ENCODE peak calls at places on chromosome 17, in eight cellular contexts. Y is RWPE1, V is cardiac muscle cell, L is progenitor cell of endocrine pancreas, J is tibial nerve, X is endothelial cell, Z is OCI-LY7, A is astrocyte of the cerebellum. S is an unnamed sample.
A peak's percentile ranks its signal among the peaks of the same experiment; 100 is the strongest.

GRCh38 chr17:76929572-76929971 is 61.4 kb downstream of the MGAT5B start:
- DNase-seq in A (no peak), J (no peak), X (no peak), L (no peak), Z (no peak), Y (no peak), V (no peak), S (no peak)

GRCh38 chr17:35947156-35947585 is 3.7 kb upstream of the LYZL6 start:
- DNase-seq in J (peak; percentile 37), A (no peak), X (peak; percentile 68), Z (peak; percentile 55), Y (peak; percentile 36), V (peak; percentile 78), L (peak; percentile 46), S (no peak)

GRCh38 chr17:41467546-41467945 is 360 bp upstream of the KRT32 start:
- DNase-seq in Y (no peak), Z (no peak), V (no peak), J (no peak), L (no peak), X (no peak), A (no peak), S (no peak)

GRCh38 chr17:19268611-19269010 is 31.4 kb downstream of the EPN2 start:
- DNase-seq in L (no peak), V (no peak), Y (no peak), J (no peak), Z (no peak), X (no peak), A (no peak), S (no peak)

GRCh38 chr17:79020631-79021301 is 3.2 kb upstream of the C1QTNF1 start:
- DNase-seq in X (no peak), Y (no peak), V (no peak), A (no peak), J (no peak), L (no peak), Z (no peak), S (no peak)

GRCh38 chr17:6574689-6575595 is 18.6 kb upstream of the PITPNM3 start:
- DNase-seq in Y (peak; percentile 44), Z (no peak), J (no peak), A (no peak), L (no peak), V (peak; percentile 57), X (no peak), S (peak; percentile 26)

GRCh38 chr17:8739104-8739503 is 5.5 kb downstream of the CCDC42 start:
- DNase-seq in Z (no peak), X (no peak), Y (no peak), V (peak; percentile 51), L (no peak), A (no peak), J (no peak), S (no peak)

GRCh38 chr17:72407336-72408121 is 286.7 kb downstream of the SOX9 start:
- DNase-seq in J (no peak), V (no peak), Y (peak; percentile 98), L (no peak), A (peak; percentile 95), X (no peak), Z (peak; percentile 58), S (peak; percentile 95)

GRCh38 chr17:76529224-76529642 is 8.3 kb downstream of the CYGB start:
- DNase-seq in Y (peak; percentile 49), X (no peak), J (peak; percentile 87), Z (peak; percentile 50), V (no peak), A (no peak), L (no peak), S (no peak)

DNA sequence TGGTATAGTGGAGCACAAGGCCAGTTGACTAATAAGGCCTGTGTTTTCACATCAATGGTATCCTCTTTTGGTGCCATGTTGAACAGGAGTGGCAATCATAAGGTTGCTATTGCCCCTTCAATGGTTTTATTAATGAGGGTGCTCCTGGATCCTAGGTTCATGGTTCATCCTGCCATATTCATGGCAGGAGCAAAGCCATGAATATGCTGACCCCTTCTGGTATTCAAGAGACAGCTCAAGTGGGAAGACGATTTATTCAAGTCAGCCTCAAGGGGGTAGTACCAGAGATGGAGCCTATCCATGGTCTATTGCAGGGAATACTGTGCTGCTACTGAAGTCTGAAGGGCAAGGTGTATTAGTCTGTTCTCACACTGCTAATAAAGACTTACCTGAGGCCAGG is 2.6 kb downstream of the ABCA9 start:
- DNase-seq in Z (no peak), V (no peak), Y (no peak), A (no peak), X (no peak), J (no peak), L (no peak), S (no peak)
- TF ChIP-seq CTCF in Z (peak; percentile 64), V (no peak), Y (no peak), A (no peak), X (no peak), J (no peak), L (no peak), S (no peak)

GRCh38 chr17:81160306-81160705 is 5.0 kb upstream of the PVALEF start:
- DNase-seq in L (no peak), Y (no peak), J (no peak), V (no peak), X (peak; percentile 62), Z (no peak), A (no peak), S (no peak)
- TF ChIP-seq CTCF in L (no peak), Y (no peak), J (no peak), V (no peak), X (no peak), Z (no peak), A (no peak), S (no peak)

DNA sequence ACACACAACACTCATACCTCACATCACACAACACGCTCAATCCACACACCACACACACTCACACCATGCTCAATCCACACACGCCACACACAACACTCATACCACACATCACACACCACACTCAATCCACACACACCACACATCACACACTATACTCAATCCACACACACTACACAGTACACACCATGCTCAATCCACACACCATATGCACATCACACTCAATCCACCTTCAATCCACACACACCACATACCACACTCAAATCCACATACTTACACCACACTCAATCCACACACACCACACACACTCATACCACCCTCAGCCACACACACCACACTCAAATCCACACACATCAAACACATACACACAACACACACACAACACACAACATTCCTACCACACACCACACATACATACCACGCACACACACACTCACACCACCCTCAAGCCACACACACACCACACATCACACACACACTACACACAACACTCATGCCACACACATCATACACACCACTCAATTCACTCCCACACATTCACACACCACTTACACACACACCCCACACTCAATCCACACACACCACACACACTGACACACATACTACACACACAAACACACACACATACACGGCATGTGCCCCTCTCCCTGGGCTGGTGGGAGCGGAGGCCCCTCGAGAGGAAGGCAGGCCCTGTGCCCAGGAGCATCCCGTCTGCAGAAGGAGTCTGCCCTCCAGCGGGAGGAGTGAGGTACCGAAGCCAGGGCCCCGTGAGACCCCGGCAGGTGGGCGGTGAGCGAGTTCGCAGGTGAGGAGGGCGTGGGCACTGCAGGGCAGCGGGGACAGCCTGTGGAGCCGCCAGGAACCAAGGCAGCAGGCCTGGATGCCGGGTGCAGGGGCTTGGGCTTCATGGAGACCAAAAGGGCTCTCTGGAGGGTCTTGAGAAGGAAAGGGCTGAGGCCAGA is 33.1 kb upstream of the RPTOR start:
- DNase-seq in X (no peak), V (peak; percentile 11), L (no peak), Y (no peak), A (no peak), J (no peak), Z (peak; percentile 79), S (no peak)
- TF ChIP-seq CTCF in X (no peak), V (no peak), L (peak; percentile 42), Y (no peak), A (no peak), J (no peak), Z (peak; percentile 82), S (no peak)

GRCh38 chr17:17413215-17413792 is 63.5 kb upstream of the MED9 start:
- DNase-seq in X (no peak), A (no peak), Z (no peak), Y (no peak), V (no peak), J (no peak), L (no peak), S (no peak)
- TF ChIP-seq CTCF in X (no peak), A (no peak), Z (no peak), Y (no peak), V (no peak), J (no peak), L (no peak), S (no peak)

DNA sequence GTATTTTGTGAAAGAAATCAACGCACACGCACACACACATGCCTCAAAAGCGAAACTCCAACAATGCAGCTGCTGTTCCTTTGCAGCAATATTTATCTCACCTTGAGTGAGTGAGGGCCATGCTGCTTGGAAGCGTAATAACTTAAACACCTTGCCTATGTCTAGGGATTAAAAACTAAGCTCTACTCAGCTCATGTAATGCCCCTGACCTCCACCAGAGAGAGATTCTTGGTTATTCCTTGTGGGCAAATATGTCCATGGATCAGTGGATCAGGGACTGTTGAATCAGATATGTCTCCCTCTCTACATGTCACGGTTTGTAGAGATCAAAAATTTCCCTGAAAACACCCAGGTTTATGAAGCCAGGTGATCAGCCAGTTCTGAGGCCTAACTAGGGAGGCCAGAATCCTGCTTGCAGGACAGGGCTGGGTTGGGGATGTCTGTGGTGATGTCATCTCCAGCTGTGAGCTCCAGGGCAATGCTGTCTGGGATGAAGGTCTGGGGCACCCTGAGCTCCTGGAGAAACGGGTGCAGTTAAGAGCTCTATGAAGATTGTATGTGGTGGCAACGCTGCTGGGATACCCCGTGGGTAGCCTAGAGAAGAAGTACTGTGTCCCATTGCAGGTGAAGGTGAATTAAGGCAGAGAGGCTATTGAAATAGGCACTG is 149.4 kb downstream of the KCNJ12 start:
- DNase-seq in Y (no peak), V (no peak), Z (no peak), A (no peak), L (no peak), J (no peak), X (no peak), S (no peak)
- TF ChIP-seq CTCF in Y (no peak), V (no peak), Z (no peak), A (no peak), L (peak; percentile 13), J (no peak), X (no peak), S (no peak)

GRCh38 chr17:15944720-15945492 is at the start of gene ADORA2B:
- DNase-seq in Z (no peak), A (no peak), Y (peak; percentile 71), V (peak; percentile 84), L (peak; percentile 69), X (peak; percentile 84), J (no peak), S (no peak)
- TF ChIP-seq CTCF in Z (no peak), A (peak; percentile 59), Y (peak; percentile 81), V (peak; percentile 55), L (peak; percentile 73), X (peak; percentile 55), J (peak; percentile 36), S (peak; percentile 79)

GRCh38 chr17:74748279-74748528 is 224 bp upstream of the NHERF1 start:
- DNase-seq in V (no peak), J (no peak), A (no peak), Y (no peak), Z (no peak), L (no peak), X (no peak), S (no peak)
- TF ChIP-seq CTCF in V (no peak), J (no peak), A (no peak), Y (peak; percentile 13), Z (no peak), L (no peak), X (no peak), S (no peak)

GRCh38 chr17:80991645-80992076 is at the start of gene CHMP6:
- DNase-seq in X (peak; percentile 80), J (peak; percentile 62), A (no peak), L (peak; percentile 63), Z (peak; percentile 75), V (peak; percentile 89), Y (peak; percentile 59), S (no peak)
- TF ChIP-seq CTCF in X (peak; percentile 39), J (peak; percentile 26), A (no peak), L (peak; percentile 24), Z (no peak), V (no peak), Y (peak; percentile 26), S (no peak)

GRCh38 chr17:33012522-33013033 is 20.9 kb downstream of the SPACA3 start:
- DNase-seq in X (no peak), V (no peak), Y (peak; percentile 86), A (peak; percentile 62), L (no peak), Z (no peak), J (no peak), S (peak; percentile 90)
- TF ChIP-seq CTCF in X (no peak), V (no peak), Y (no peak), A (no peak), L (no peak), Z (no peak), J (no peak), S (no peak)

S was measured in AG04449.